ENCODE peak calls at places on chromosomes 6 and 20, in eight cellular contexts. T is ovary, N is transverse colon, V is fibroblast of lung, B is mammary epithelial cell, C is GM06990, F is endothelial cell of umbilical vein, Z is heart left ventricle. J is an unnamed sample.
A peak's percentile ranks its signal among the peaks of the same experiment; 100 is the strongest.

GRCh38 chr20:36214684-36215256 is 21.5 kb upstream of the AAR2 start:
- DNase-seq in T (no peak), N (no peak), V (peak; percentile 57), B (peak; percentile 18), C (no peak), F (peak; percentile 19), Z (no peak), J (no peak)

GRCh38 chr6:128919412-128919811 is 36.5 kb downstream of the LAMA2 start:
- DNase-seq in T (no peak), N (no peak), V (peak; percentile 28), B (no peak), C (no peak), F (no peak), Z (no peak), J (no peak)

GRCh38 chr6:37099442-37099841 is 70.5 kb upstream of the PIM1 start:
- DNase-seq in T (no peak), N (no peak), V (no peak), B (peak; percentile 65), C (no peak), F (no peak), Z (no peak), J (no peak)

GRCh38 chr20:36408219-36408618 is 102.1 kb downstream of the DLGAP4 start:
- DNase-seq in T (no peak), N (peak; percentile 28), V (peak; percentile 6), B (peak; percentile 73), C (no peak), F (peak; percentile 63), Z (no peak), J (no peak)

GRCh38 chr6:160139420-160139851 is 17.8 kb downstream of the SLC22A1 start:
- DNase-seq in T (peak; percentile 62), N (no peak), V (peak; percentile 85), B (peak; percentile 72), C (no peak), F (no peak), Z (no peak), J (peak; percentile 65)

GRCh38 chr6:56486681-56487080 is 156.0 kb downstream of the DST start:
- DNase-seq in T (no peak), N (no peak), V (no peak), B (no peak), C (no peak), F (no peak), Z (no peak), J (no peak)

GRCh38 chr6:36914227-36914794 is 28.6 kb downstream of the C6orf89 start:
- DNase-seq in T (no peak), N (peak; percentile 77), V (peak; percentile 34), B (peak; percentile 85), C (no peak), F (peak; percentile 75), Z (no peak), J (peak; percentile 51)

GRCh38 chr6:136378888-136379287 is 89.2 kb upstream of the BCLAF1 start:
- DNase-seq in T (no peak), N (no peak), V (no peak), B (no peak), C (no peak), F (no peak), Z (no peak), J (no peak)

GRCh38 chr20:51275816-51276215 is 252.9 kb upstream of the KCNG1 start:
- DNase-seq in T (peak; percentile 52), N (no peak), V (peak; percentile 28), B (no peak), C (no peak), F (peak; percentile 12), Z (no peak), J (no peak)

GRCh38 chr6:81981812-81982211 is 229.3 kb upstream of the TENT5A start:
- DNase-seq in T (no peak), N (no peak), V (peak; percentile 65), B (peak; percentile 63), C (no peak), F (peak; percentile 68), Z (no peak), J (no peak)

GRCh38 chr20:62650551-62651284 is 8.4 kb downstream of the SLCO4A1 start:
- DNase-seq in T (no peak), N (no peak), V (no peak), B (no peak), C (no peak), F (no peak), Z (no peak), J (no peak)

GRCh38 chr6:144637535-144637934 is 352.4 kb downstream of the UTRN start:
- DNase-seq in T (no peak), N (no peak), V (no peak), B (no peak), C (no peak), F (no peak), Z (no peak), J (no peak)

GRCh38 chr6:139371421-139372253 is 2.8 kb downstream of the CITED2 start:
- DNase-seq in T (no peak), N (no peak), V (peak; percentile 22), B (no peak), C (no peak), F (peak; percentile 27), Z (no peak), J (no peak)

GRCh38 chr20:17825949-17826843 is 126.4 kb downstream of the BANF2 start:
- DNase-seq in T (no peak), N (no peak), V (no peak), B (no peak), C (peak; percentile 73), F (no peak), Z (peak; percentile 12), J (no peak)

GRCh38 chr6:122126894-122127293 is 272.6 kb upstream of the HSF2 start:
- DNase-seq in T (no peak), N (no peak), V (no peak), B (no peak), C (no peak), F (no peak), Z (no peak), J (no peak)

GRCh38 chr6:70312165-70312564 is 9.3 kb upstream of the COL9A1 start:
- DNase-seq in T (no peak), N (no peak), V (peak; percentile 51), B (peak; percentile 98), C (no peak), F (no peak), Z (no peak), J (peak; percentile 95)

GRCh38 chr20:32436142-32436861 is 78.2 kb downstream of the ASXL1 start:
- DNase-seq in T (no peak), N (no peak), V (no peak), B (no peak), C (no peak), F (no peak), Z (no peak), J (no peak)

GRCh38 chr20:32439132-32439829 is 81.2 kb downstream of the ASXL1 start:
- DNase-seq in T (no peak), N (peak; percentile 5), V (peak; percentile 29), B (no peak), C (no peak), F (no peak), Z (no peak), J (no peak)

GRCh38 chr20:32438331-32438858 is 80.3 kb downstream of the ASXL1 start:
- DNase-seq in T (no peak), N (no peak), V (no peak), B (no peak), C (no peak), F (no peak), Z (no peak), J (no peak)

GRCh38 chr20:32436968-32437367 is 78.8 kb downstream of the ASXL1 start:
- DNase-seq in T (no peak), N (no peak), V (no peak), B (no peak), C (no peak), F (no peak), Z (no peak), J (no peak)

GRCh38 chr20:32437391-32438074 is 79.4 kb downstream of the ASXL1 start:
- DNase-seq in T (no peak), N (no peak), V (no peak), B (no peak), C (no peak), F (no peak), Z (no peak), J (no peak)
- TF ChIP-seq CTCF in T (no peak), N (peak; percentile 18), V (peak; percentile 24), B (peak; percentile 24), C (peak; percentile 37), F (peak; percentile 40), Z (no peak), J (peak; percentile 24)

GRCh38 chr20:58512808-58513552 is 2.2 kb downstream of the APCDD1L start:
- DNase-seq in T (no peak), N (no peak), V (no peak), B (no peak), C (no peak), F (no peak), Z (no peak), J (no peak)
- H3K4me3 ChIP-seq in T (no peak overlapping the region), N (no peak overlapping the region), V (no peak overlapping the region), B (no peak overlapping the region), C (no peak overlapping the region), F (no peak overlapping the region), Z (no peak overlapping the region), J (no peak overlapping the region)

DNA sequence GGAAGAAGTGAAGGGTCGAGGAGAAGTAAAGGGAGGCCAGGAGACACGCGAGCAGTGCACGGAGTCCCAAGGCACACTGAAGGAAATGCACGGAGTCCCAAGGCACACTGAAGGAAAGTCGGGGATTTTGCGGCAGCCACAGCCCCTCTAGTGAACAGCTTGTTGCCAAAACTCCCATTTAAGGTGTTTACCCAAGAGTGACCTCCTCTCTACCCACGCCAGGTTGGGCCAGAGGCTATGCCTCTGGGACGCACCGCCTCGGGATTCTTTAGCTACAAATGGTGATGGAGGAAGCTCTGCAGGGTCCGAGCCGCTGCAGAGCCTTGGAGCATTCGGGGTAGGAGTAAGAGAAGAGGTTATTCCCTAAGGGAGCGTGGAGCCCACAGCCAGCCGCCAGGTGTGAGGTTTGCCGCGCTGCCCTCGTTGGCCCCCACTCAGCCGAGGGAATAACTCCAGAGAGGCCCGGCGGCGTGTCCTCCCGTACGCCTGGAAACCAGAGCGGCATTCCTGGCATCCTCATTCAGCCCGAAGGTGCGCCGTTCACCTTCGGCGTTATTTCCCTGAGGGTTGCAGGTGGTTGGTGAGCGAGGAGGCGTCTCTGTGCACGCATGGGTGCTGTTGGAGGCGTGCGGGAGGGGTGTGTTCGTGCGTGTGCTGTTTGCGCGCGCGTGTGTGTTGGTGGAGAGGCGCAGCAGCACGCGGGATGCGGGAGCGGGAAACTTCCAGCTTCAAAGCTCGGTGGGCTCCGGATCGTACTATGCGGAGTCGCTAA is 3.4 kb upstream of the MAFB start:
- DNase-seq in T (no peak), N (no peak), V (no peak), B (no peak), C (no peak), F (no peak), Z (no peak), J (no peak)
- H3K27me3 ChIP-seq in T (peaks cover 4% of the 10 kb centered on the region), N (peaks cover 82% of the 10 kb centered on the region), V (peaks cover 20% of the 10 kb centered on the region), B (peaks cover 10% of the 10 kb centered on the region), C (peaks cover 8% of the 10 kb centered on the region), F (peaks cover 52% of the 10 kb centered on the region), Z (peaks cover 29% of the 10 kb centered on the region), J (peaks cover 71% of the 10 kb centered on the region)

DNA sequence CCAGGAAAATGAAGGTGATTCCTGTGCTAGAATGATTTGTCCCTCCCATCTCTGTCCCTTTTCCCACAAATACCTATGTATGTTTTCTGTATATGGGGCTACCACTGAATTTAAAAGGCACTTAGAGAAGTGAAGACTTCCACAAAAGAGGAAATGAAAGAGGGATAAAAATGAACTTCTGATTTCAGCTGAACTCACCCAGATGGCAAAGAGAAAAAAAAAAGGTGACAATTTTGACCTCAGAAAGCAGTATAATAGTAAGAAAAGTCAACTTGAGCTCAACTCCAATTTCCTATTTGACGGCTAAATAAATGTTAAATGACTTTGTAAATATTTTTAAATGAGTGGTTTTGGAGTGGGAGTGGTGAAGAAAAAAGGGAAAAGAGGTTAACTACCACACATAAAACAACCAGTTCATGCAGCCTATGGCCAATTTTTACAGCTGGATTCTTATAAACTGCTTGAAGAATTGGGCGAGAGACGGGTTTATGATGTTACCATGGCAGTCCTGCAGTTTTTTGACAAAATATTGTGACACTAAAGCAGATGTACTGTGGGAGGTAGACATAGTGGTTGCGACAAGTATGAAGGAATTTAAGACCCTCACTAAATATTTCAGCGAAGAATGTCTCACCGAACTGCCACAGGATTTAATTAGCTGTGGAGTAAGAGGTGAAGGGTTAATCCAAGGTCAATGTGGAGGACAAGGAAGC is 49.7 kb upstream of the ADTRP start:
- DNase-seq in T (no peak), N (no peak), V (peak; percentile 20), B (no peak), C (peak; percentile 66), F (no peak), Z (no peak), J (no peak)
- TF ChIP-seq CTCF in T (no peak), N (no peak), V (no peak), B (no peak), C (no peak), F (no peak), Z (no peak), J (no peak)

J was measured in kidney epithelial cell.